ENCODE peak calls at places on chromosomes 5 and 9, in ten cellular contexts. O, X, Z, B, W, G, E, F, K and Y are unnamed samples. For H3K4me1, the result is how much of the 10 kb centered on the place peaks cover.

GRCh38 chr5:152072076-152072475 is 147.4 kb upstream of the GLRA1 start:
- DNase-seq in F (no peak), B (no peak), W (no peak), E (no peak), O (no peak), K (no peak), G (peak), Z (peak), X (no peak), Y (no peak)

GRCh38 chr5:76980518-76981144 is 27.8 kb downstream of the CRHBP start:
- DNase-seq in E (no peak), X (no peak), K (no peak), B (no peak), Z (no peak), W (no peak), F (no peak), G (no peak), O (no peak), Y (no peak)

GRCh38 chr5:87081511-87082372 is 185.9 kb upstream of the RASA1 start:
- DNase-seq in G (no peak), W (peak), E (no peak), Z (no peak), B (no peak), K (no peak), F (no peak), X (no peak), O (peak), Y (peak)

GRCh38 chr9:93317495-93318094 is 133.7 kb downstream of the WNK2 start:
- DNase-seq in W (no peak), B (no peak), E (no peak), X (no peak), K (no peak), G (no peak), O (no peak), F (peak), Z (no peak), Y (no peak)

GRCh38 chr5:172172912-172173591 is 15.0 kb downstream of the STK10 start:
- DNase-seq in W (no peak), O (no peak), E (no peak), K (no peak), B (no peak), X (no peak), G (no peak), F (no peak), Z (peak), Y (no peak)

GRCh38 chr5:91024160-91024559 is 359.0 kb downstream of the ARRDC3 start:
- DNase-seq in E (no peak), X (no peak), F (no peak), Z (no peak), O (no peak), G (no peak), K (no peak), W (no peak), B (no peak), Y (no peak)

GRCh38 chr9:125428060-125428481 is 166.4 kb downstream of the GAPVD1 start:
- DNase-seq in Z (peak), B (no peak), X (no peak), W (no peak), O (no peak), G (no peak), K (no peak), E (peak), F (no peak), Y (no peak)

GRCh38 chr5:6291961-6292360 is 86.4 kb downstream of the MED10 start:
- DNase-seq in F (peak), E (peak), W (no peak), G (no peak), B (no peak), Z (no peak), O (no peak), K (no peak), X (peak), Y (no peak)

GRCh38 chr9:137083418-137084004 is 3.3 kb upstream of the MAN1B1 start:
- DNase-seq in Z (no peak), X (peak), B (peak), G (no peak), K (no peak), F (peak), O (peak), E (peak), W (no peak), Y (peak)

GRCh38 chr9:128735373-128735772 is 11.4 kb upstream of the ZDHHC12 start:
- DNase-seq in O (no peak), X (no peak), E (no peak), W (no peak), K (no peak), Z (no peak), B (no peak), F (no peak), G (no peak), Y (no peak)

GRCh38 chr9:136656795-136657611 is 5.7 kb upstream of the EGFL7 start:
- DNase-seq in X (no peak), B (no peak), F (no peak), O (no peak), W (no peak), G (peak), K (no peak), E (no peak), Z (peak), Y (no peak)

GRCh38 chr5:59061377-59061776 is 478.5 kb downstream of the RAB3C start:
- DNase-seq in F (no peak), G (no peak), X (no peak), E (no peak), O (no peak), Z (no peak), K (no peak), W (no peak), B (peak), Y (no peak)

GRCh38 chr5:122715095-122715494 is 59.8 kb upstream of the SNX2 start:
- DNase-seq in F (no peak), O (no peak), Z (no peak), K (no peak), W (no peak), B (peak), X (no peak), G (no peak), E (peak), Y (no peak)

GRCh38 chr5:173397531-173397930 is 69.3 kb upstream of the STC2 start:
- DNase-seq in E (no peak), Z (no peak), O (no peak), F (no peak), K (no peak), G (no peak), X (no peak), B (no peak), W (no peak), Y (no peak)

GRCh38 chr5:98096155-98096554 is 677.3 kb upstream of the RGMB start:
- DNase-seq in W (no peak), B (peak), Z (no peak), F (no peak), X (no peak), G (no peak), O (no peak), E (peak), K (no peak), Y (no peak)

GRCh38 chr9:6779417-6780241 is 21.9 kb downstream of the KDM4C start:
- DNase-seq in K (no peak), Z (no peak), B (peak), O (no peak), X (no peak), E (no peak), W (no peak), F (no peak), G (no peak), Y (no peak)

GRCh38 chr5:87195616-87196015 is 72.1 kb upstream of the RASA1 start:
- DNase-seq in B (peak), E (no peak), K (no peak), W (no peak), X (no peak), Z (no peak), O (no peak), F (no peak), G (no peak), Y (no peak)

GRCh38 chr5:172943283-172943841 is 15.9 kb upstream of the RPL26L1 start:
- DNase-seq in B (peak), G (peak), X (peak), O (no peak), E (no peak), W (no peak), Z (no peak), K (peak), F (peak), Y (no peak)

GRCh38 chr5:176175101-176175852 is 62.9 kb upstream of the SIMC1 start:
- DNase-seq in G (no peak), O (no peak), K (no peak), X (no peak), F (no peak), B (no peak), W (no peak), E (no peak), Z (no peak), Y (no peak)

GRCh38 chr5:103473725-103474124 is 88.9 kb downstream of the NUDT12 start:
- DNase-seq in F (no peak), W (no peak), O (peak), X (no peak), K (no peak), Z (no peak), G (no peak), E (no peak), B (no peak), Y (no peak)

GRCh38 chr9:131045300-131046092 is 36.5 kb downstream of the LAMC3 start:
- DNase-seq in W (no peak), B (no peak), G (no peak), X (no peak), Z (no peak), O (no peak), F (no peak), K (no peak), E (no peak), Y (no peak)

GRCh38 chr5:79774171-79774854 is 84.7 kb downstream of the CMYA5 start:
- DNase-seq in O (no peak), B (peak), G (peak), Z (no peak), E (peak), W (no peak), X (peak), K (no peak), F (peak), Y (no peak)

GRCh38 chr5:117486291-117486690 is 911.7 kb upstream of the SEMA6A start:
- DNase-seq in E (no peak), K (no peak), O (no peak), X (no peak), B (no peak), W (no peak), Z (no peak), G (no peak), F (no peak), Y (no peak)

GRCh38 chr9:78871452-78872331 is 574.8 kb downstream of the PSAT1 start:
- DNase-seq in O (no peak), Z (no peak), G (no peak), X (no peak), F (no peak), W (no peak), B (peak), E (peak), K (no peak), Y (no peak)

GRCh38 chr5:55220433-55221185 is 6.5 kb downstream of the MCIDAS start:
- DNase-seq in W (no peak), Z (no peak), B (no peak), X (peak), K (peak), F (peak), G (no peak), E (no peak), O (no peak), Y (no peak)

GRCh38 chr9:96383165-96383939 is at the start of gene SLC35D2:
- DNase-seq in W (peak), X (peak), E (peak), Z (peak), B (peak), F (peak), O (peak), K (peak), G (peak), Y (peak)

GRCh38 chr9:33140406-33141360 is 26.5 kb downstream of the B4GALT1 start:
- DNase-seq in W (no peak), O (no peak), Z (no peak), F (no peak), K (no peak), E (no peak), X (no peak), B (no peak), G (no peak), Y (no peak)

GRCh38 chr9:96858018-96858573 is 3.8 kb upstream of the ZNF782 start:
- DNase-seq in W (no peak), E (peak), X (no peak), Z (no peak), F (no peak), B (peak), G (no peak), K (no peak), O (no peak), Y (peak)

GRCh38 chr5:137395011-137395755 is 103.9 kb downstream of the SPOCK1 start:
- DNase-seq in F (no peak), K (no peak), X (no peak), W (no peak), G (no peak), O (peak), B (peak), Z (no peak), E (peak), Y (no peak)

GRCh38 chr9:110452227-110452801 is 114.7 kb upstream of the TXNDC8 start:
- DNase-seq in W (no peak), X (peak), F (no peak), B (peak), G (no peak), E (peak), K (no peak), O (no peak), Z (no peak), Y (no peak)

GRCh38 chr5:171419663-171420428 is 399 bp downstream of the FGF18 start:
- DNase-seq in F (peak), K (peak), W (peak), X (peak), Z (peak), O (no peak), G (no peak), B (peak), E (no peak), Y (no peak)

GRCh38 chr5:36704131-36704530 is 97.7 kb downstream of the SLC1A3 start:
- DNase-seq in Z (no peak), G (peak), X (no peak), B (no peak), W (no peak), F (no peak), K (no peak), E (no peak), O (no peak), Y (no peak)

GRCh38 chr5:180056153-180056552 is 15.4 kb downstream of the RNF130 start:
- DNase-seq in G (no peak), W (no peak), B (no peak), X (no peak), O (no peak), E (no peak), F (no peak), Z (no peak), K (no peak), Y (no peak)

GRCh38 chr5:153543288-153543687 is 52.8 kb downstream of the GRIA1 start:
- DNase-seq in X (no peak), G (no peak), Z (no peak), W (no peak), B (peak), E (no peak), F (no peak), O (no peak), K (no peak), Y (no peak)

GRCh38 chr9:2285411-2285810 is 270.3 kb downstream of the SMARCA2 start:
- DNase-seq in K (no peak), E (peak), X (no peak), F (no peak), Z (no peak), G (no peak), B (no peak), W (no peak), O (no peak), Y (no peak)

GRCh38 chr5:138696501-138696900 is 56.7 kb upstream of the CTNNA1 start:
- DNase-seq in B (peak), G (no peak), E (peak), F (no peak), O (no peak), X (no peak), W (no peak), K (no peak), Z (no peak), Y (no peak)

GRCh38 chr5:111953351-111954127 is 196.5 kb upstream of the NREP start:
- DNase-seq in W (no peak), K (no peak), B (peak), E (no peak), O (no peak), F (no peak), X (no peak), Z (no peak), G (no peak), Y (no peak)

GRCh38 chr5:101677961-101678360 is 618.1 kb downstream of the SLCO4C1 start:
- DNase-seq in W (no peak), Z (no peak), F (no peak), K (no peak), B (no peak), G (no peak), O (no peak), E (no peak), X (peak), Y (no peak)

GRCh38 chr9:74500584-74500924 is 3.4 kb downstream of the RORB start:
- DNase-seq in E (no peak), G (no peak), B (no peak), X (peak), K (no peak), F (peak), O (no peak), Z (no peak), W (no peak), Y (no peak)

GRCh38 chr9:114924327-114924726 is 6.1 kb downstream of the TNFSF8 start:
- DNase-seq in G (no peak), B (no peak), Z (no peak), X (no peak), E (no peak), W (no peak), O (no peak), K (no peak), F (no peak), Y (no peak)

DNA sequence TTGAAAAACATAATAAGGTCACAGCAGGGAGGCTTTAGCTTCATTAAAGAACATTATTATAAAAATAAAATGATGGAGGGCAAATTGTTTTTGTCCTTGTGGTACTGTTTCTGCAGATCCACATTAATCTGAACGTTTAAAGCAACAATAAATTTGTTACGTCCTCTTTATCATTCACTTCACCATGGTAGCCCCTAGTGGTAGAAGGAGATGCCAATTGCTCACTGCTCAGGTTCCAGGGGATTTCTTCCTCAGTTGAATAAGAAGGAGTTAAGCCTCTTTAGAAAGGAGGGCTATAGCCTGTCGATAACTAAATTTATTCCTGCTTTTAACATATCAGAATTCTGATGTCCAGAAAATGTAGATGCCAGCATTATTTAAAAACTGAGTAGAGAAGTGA is 692.4 kb downstream of the PTPRD start:
- DNase-seq in F (no peak), B (no peak), W (no peak), G (no peak), E (no peak), Z (no peak), X (peak), O (no peak), K (no peak), Y (no peak)
- TF ChIP-seq CTCF in F (peak), B (no peak), W (no peak), G (no peak), E (peak), Z (no peak), X (peak), O (no peak), K (no peak), Y (no peak)

DNA sequence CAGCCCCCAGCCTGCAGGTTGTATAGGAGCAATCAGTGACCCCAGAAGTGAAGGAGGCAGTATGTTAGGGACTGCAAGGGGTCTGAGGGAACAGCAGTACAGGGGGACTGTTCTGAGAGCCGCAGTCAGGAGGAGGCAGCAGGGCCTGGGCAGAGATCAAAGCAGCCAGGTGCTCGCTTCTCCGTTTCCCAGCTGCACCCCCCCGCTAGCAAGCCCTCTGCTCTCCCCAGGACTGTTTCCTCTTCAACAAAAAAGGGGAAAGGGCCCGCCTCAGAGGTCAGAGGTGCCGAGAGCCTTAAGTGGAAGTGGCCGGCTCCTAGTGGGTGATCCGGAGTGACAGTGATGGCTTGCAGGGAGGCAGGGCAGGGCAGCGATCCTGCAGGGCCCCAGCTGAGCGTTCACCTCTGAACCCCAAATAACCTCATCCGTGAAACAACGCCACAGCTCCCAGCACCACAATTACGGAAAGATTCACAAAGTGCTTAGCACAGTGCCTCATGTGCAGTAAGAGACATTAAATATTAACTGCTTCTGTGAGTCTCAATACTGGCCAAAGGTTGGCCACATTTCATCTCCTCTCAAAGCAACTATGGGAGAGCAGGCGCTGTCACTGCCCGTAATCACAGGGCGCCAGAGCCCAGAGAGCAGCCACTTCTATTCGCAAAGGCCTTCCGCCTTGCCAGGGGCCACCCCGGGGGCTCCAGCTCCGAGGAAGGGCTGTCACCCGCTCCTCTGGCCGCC is 8.0 kb downstream of the CLPTM1L start:
- DNase-seq in X (no peak), O (no peak), G (no peak), K (no peak), B (no peak), E (no peak), Z (no peak), W (no peak), F (no peak), Y (no peak)
- H3K27ac ChIP-seq in X (no peak), O (no peak), G (no peak), K (no peak), B (no peak), E (no peak), Z (no peak), W (no peak), F (no peak), Y (no peak)

GRCh38 chr5:143047091-143047490 is 276.9 kb downstream of the ARHGAP26 start:
- DNase-seq in Z (no peak), K (no peak), O (no peak), B (no peak), X (no peak), G (no peak), W (no peak), F (no peak), E (no peak), Y (no peak)
- H3K4me1 ChIP-seq in Z (under half), K (under half), O (under half), B (under half), X (under half), G (under half), W (under half), F (under half), E (under half), Y (under half)

GRCh38 chr9:15824310-15824709 is 271.5 kb downstream of the CCDC171 start:
- DNase-seq in X (peak), G (no peak), W (no peak), K (no peak), F (no peak), O (no peak), E (no peak), Z (no peak), B (peak), Y (no peak)
- TF ChIP-seq CTCF in X (peak), G (no peak), W (no peak), K (no peak), F (peak), O (no peak), E (no peak), Z (no peak), B (no peak), Y (no peak)

DNA sequence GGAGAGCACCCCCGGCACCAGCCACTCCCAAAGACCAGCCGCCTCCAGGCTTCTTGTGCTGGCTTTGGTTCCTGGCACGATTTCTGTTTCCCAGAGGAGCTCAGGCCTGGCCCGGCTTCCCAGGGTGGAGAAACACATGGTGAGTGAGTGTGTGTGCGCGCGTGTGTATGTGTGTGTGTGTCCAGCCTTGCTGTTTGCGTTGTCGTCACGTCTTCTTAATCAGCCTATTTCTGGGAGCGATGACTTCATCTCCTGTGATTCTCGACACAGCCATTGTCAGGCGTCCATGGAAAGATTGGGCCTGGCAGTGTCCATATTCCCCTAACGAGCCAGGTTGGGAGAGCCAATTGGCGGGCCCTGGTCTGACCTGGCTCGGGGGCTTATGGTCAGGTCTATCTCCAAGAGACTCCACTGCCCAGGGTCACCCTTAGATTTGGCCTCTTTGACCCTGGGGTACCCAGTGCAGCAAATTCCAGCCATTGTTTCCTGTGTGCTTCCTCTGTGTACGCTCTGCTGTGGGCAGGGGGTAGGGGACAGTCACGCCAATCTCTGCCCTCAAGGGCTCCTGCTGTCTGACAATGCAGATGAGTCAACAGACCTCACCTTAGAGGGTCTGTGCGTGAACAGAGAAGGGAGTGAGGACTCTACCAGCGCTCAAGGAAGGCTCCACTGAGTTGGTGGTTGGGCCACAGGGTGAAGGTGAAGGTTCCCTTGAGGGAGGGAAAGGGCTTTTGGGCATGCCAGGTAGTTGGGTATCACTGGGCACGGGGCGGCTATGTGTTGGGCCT is 73.8 kb downstream of the DAB2IP start:
- DNase-seq in F (no peak), Z (peak), O (peak), X (no peak), W (no peak), K (peak), E (peak), B (peak), G (peak), Y (peak)
- H3K27ac ChIP-seq in F (no peak), Z (peak), O (peak), X (no peak), W (no peak), K (peak), E (peak), B (peak), G (peak), Y (peak)